ENCODE peak calls at places on chromosomes 16 and 17, in six cellular contexts. M is astrocyte of the hippocampus; R is cardiac fibroblast; V is T1000; P is activated T-helper 1 cell treated with anti-CD3 and anti-CD28 coated beads, Interleukin-2, amount 50 U/mL, for 16 hours; Y is A549. G is an unnamed sample.
A peak's percentile ranks its signal among the peaks of the same experiment; 100 is the strongest.

GRCh38 chr16:2468142-2468724 is 2.9 kb upstream of the NTN3 start:
- DNase-seq in M (peak; percentile 70), R (no peak), V (peak; percentile 40), P (no peak), Y (peak; percentile 23), G (no peak)

GRCh38 chr17:1907818-1908698 is 78.3 kb downstream of the RPA1 start:
- DNase-seq in M (peak; percentile 65), R (peak; percentile 45), V (no peak), P (no peak), Y (no peak), G (peak; percentile 35)

GRCh38 chr17:66445229-66445628 is 142.8 kb downstream of the PRKCA start:
- DNase-seq in M (no peak), R (no peak), V (no peak), P (no peak), Y (no peak), G (no peak)

GRCh38 chr17:14351493-14351892 is 50.6 kb downstream of the HS3ST3B1 start:
- DNase-seq in M (no peak), R (no peak), V (no peak), P (no peak), Y (no peak), G (peak; percentile 62)

GRCh38 chr16:4319454-4319853 is 3.6 kb downstream of the GLIS2 start:
- DNase-seq in M (no peak), R (no peak), V (no peak), P (no peak), Y (no peak), G (no peak)

GRCh38 chr17:19904412-19904811 is 36.7 kb upstream of the ULK2 start:
- DNase-seq in M (peak; percentile 17), R (peak; percentile 31), V (no peak), P (no peak), Y (no peak), G (no peak)

GRCh38 chr16:69483611-69484010 is 59.2 kb downstream of the CYB5B start:
- DNase-seq in M (no peak), R (no peak), V (no peak), P (no peak), Y (no peak), G (no peak)

GRCh38 chr16:11610121-11610505 is 23.4 kb upstream of the LITAF start:
- DNase-seq in M (peak; percentile 14), R (no peak), V (no peak), P (no peak), Y (no peak), G (no peak)

GRCh38 chr16:31215287-31216115 is 1.4 kb downstream of the PYDC1 start:
- DNase-seq in M (peak; percentile 70), R (peak; percentile 65), V (no peak), P (no peak), Y (peak; percentile 91), G (peak; percentile 34)

GRCh38 chr16:88454315-88455057 is 1.4 kb downstream of the ZFPM1 start:
- DNase-seq in M (peak; percentile 49), R (no peak), V (no peak), P (no peak), Y (peak; percentile 60), G (peak; percentile 48)

GRCh38 chr17:28201315-28201714 is 117.7 kb upstream of the TMEM97 start:
- DNase-seq in M (no peak), R (no peak), V (no peak), P (no peak), Y (no peak), G (no peak)

GRCh38 chr17:27475070-27475673 is 18.9 kb downstream of the KSR1 start:
- DNase-seq in M (no peak), R (no peak), V (no peak), P (no peak), Y (no peak), G (no peak)

GRCh38 chr17:67671492-67671891 is 46.2 kb upstream of the NOL11 start:
- DNase-seq in M (peak; percentile 15), R (peak; percentile 13), V (no peak), P (no peak), Y (no peak), G (no peak)

GRCh38 chr17:21043296-21044232 is 753 bp upstream of the USP22 start:
- DNase-seq in M (no peak), R (peak; percentile 99), V (peak; percentile 98), P (peak; percentile 88), Y (peak; percentile 91), G (no peak)

GRCh38 chr17:1484586-1485310 is 7.7 kb downstream of the MYO1C start:
- DNase-seq in M (peak; percentile 63), R (peak; percentile 58), V (peak; percentile 55), P (no peak), Y (peak; percentile 57), G (peak; percentile 82)

GRCh38 chr17:44971776-44972483 is 3.8 kb upstream of the C1QL1 start:
- DNase-seq in M (peak; percentile 63), R (peak; percentile 24), V (no peak), P (no peak), Y (no peak), G (no peak)

GRCh38 chr17:68610554-68610953 is 9.4 kb upstream of the FAM20A start:
- DNase-seq in M (no peak), R (no peak), V (no peak), P (no peak), Y (no peak), G (no peak)

GRCh38 chr17:34001246-34001645 is 253.8 kb upstream of the CCL2 start:
- DNase-seq in M (no peak), R (no peak), V (no peak), P (no peak), Y (no peak), G (no peak)

GRCh38 chr17:61366715-61367413 is 32.8 kb upstream of the TBX2 start:
- DNase-seq in M (no peak), R (no peak), V (no peak), P (no peak), Y (no peak), G (no peak)

GRCh38 chr17:73232587-73233373 is 28.9 kb downstream of the CPSF4L start:
- DNase-seq in M (peak; percentile 68), R (peak; percentile 33), V (no peak), P (peak; percentile 14), Y (peak; percentile 55), G (peak; percentile 51)

GRCh38 chr16:30091474-30092372 is at the start of gene TBX6:
- DNase-seq in M (peak; percentile 96), R (peak; percentile 93), V (peak; percentile 91), P (peak; percentile 82), Y (peak; percentile 90), G (peak; percentile 92)

GRCh38 chr17:32461853-32462617 is 17.7 kb downstream of the PSMD11 start:
- DNase-seq in M (peak; percentile 69), R (peak; percentile 61), V (no peak), P (peak; percentile 32), Y (peak; percentile 71), G (peak; percentile 62)

G was measured in germinal center.